ENCODE peak calls at places on chromosome 11, in ten cellular contexts. V is stimulated activated CD8-positive, alpha-beta memory T cell treated with anti-CD3 and anti-CD28 coated beads, Interleukin-4, amount 100 ng/mL, for 48 hours; P is tibial artery; H is EL; S is hippocampal formation; R is SW480; G is endothelial cell; E is amygdala; U is CD14-positive monocyte; D is chondrocyte. C is an unnamed sample.

GRCh38 chr11:117299351-117300300 is 8.5 kb downstream of the BACE1-AS start:
- DNase-seq in D (no peak), S (no peak), R (no peak), P (no peak), V (no peak), E (no peak), U (no peak), H (no peak), G (no peak), C (no peak)

GRCh38 chr11:77705195-77705876 is 67.7 kb upstream of the CLNS1A start:
- DNase-seq in U (no peak), P (no peak), E (no peak), R (peak), S (no peak), D (no peak), H (peak), G (no peak), V (peak), C (no peak)

GRCh38 chr11:117879516-117880480 is 3.3 kb upstream of the FXYD6 start:
- DNase-seq in R (no peak), S (no peak), P (no peak), H (no peak), E (no peak), V (no peak), G (no peak), U (no peak), D (no peak), C (no peak)

GRCh38 chr11:64885367-64886286 is 7.2 kb upstream of the EHD1 start:
- DNase-seq in U (peak), R (no peak), E (no peak), S (no peak), V (no peak), G (no peak), D (no peak), H (peak), P (no peak), C (peak)

GRCh38 chr11:61860054-61860903 is 31.1 kb downstream of the FADS3 start:
- DNase-seq in R (peak), S (no peak), G (no peak), H (peak), P (no peak), V (no peak), U (no peak), D (no peak), E (no peak), C (no peak)

GRCh38 chr11:77413850-77414249 is 60.0 kb downstream of the PAK1 start:
- DNase-seq in U (no peak), D (no peak), P (no peak), H (no peak), R (no peak), G (no peak), E (no peak), V (no peak), S (no peak), C (no peak)

GRCh38 chr11:12157241-12157661 is 46.9 kb downstream of the MICAL2 start:
- DNase-seq in D (no peak), R (no peak), E (no peak), V (peak), H (peak), S (no peak), U (no peak), G (no peak), P (no peak), C (peak)

GRCh38 chr11:121341609-121342008 is 49.0 kb downstream of the SC5D start:
- DNase-seq in H (no peak), D (no peak), U (no peak), G (no peak), S (no peak), V (no peak), E (no peak), R (no peak), P (no peak), C (no peak)

GRCh38 chr11:62689421-62690183 is at the start of gene LRRN4CL:
- DNase-seq in H (peak), D (no peak), V (no peak), P (peak), E (no peak), G (no peak), U (no peak), R (no peak), S (no peak), C (no peak)

GRCh38 chr11:68332186-68332585 is 19.8 kb downstream of the LRP5 start:
- DNase-seq in P (no peak), G (no peak), V (no peak), R (no peak), H (no peak), D (no peak), E (no peak), U (no peak), S (no peak), C (no peak)

GRCh38 chr11:65651589-65652510 is 10.9 kb downstream of the RELA start:
- DNase-seq in S (no peak), V (no peak), D (no peak), H (peak), R (peak), P (no peak), G (no peak), E (no peak), U (no peak), C (no peak)

GRCh38 chr11:77141475-77141874 is 13.4 kb downstream of the MYO7A start:
- DNase-seq in R (no peak), P (no peak), E (no peak), D (peak), V (no peak), S (no peak), H (no peak), G (no peak), U (no peak), C (no peak)